ENCODE peak calls at places on chromosomes 2 and 18, in four cellular contexts. U is stimulated activated CD4-positive, alpha-beta T cell treated with anti-CD3 and anti-CD28 coated beads, Interleukin-1b, Interleukin-23, amount 100 ng/mL, for 1 hour; X is lower leg skin; O is CD8-positive, alpha-beta T cell. T is an unnamed sample.
A peak's percentile ranks its signal among the peaks of the same experiment; 100 is the strongest.

GRCh38 chr18:20971886-20972267 is 139.7 kb downstream of the ROCK1 start:
- DNase-seq in U (no peak), X (no peak), O (no peak), T (no peak)

GRCh38 chr18:76741346-76741745 is 81.0 kb upstream of the ZNF236 start:
- DNase-seq in U (no peak), X (no peak), O (no peak), T (no peak)

GRCh38 chr2:46471002-46471583 is 8.3 kb upstream of the TMEM247 start:
- DNase-seq in U (no peak), X (no peak), O (no peak), T (no peak)

GRCh38 chr2:128214866-128215460 is 103.7 kb downstream of the HS6ST1 start:
- DNase-seq in U (no peak), X (no peak), O (no peak), T (no peak)

GRCh38 chr2:138829326-138829725 is 49.1 kb upstream of the NXPH2 start:
- DNase-seq in U (no peak), X (no peak), O (no peak), T (no peak)

GRCh38 chr2:130353291-130354134 is 2.3 kb upstream of the PTPN18 start:
- DNase-seq in U (no peak), X (peak; percentile 70), O (no peak), T (no peak)

GRCh38 chr2:70513751-70514150 is 39.9 kb downstream of the TGFA start:
- DNase-seq in U (no peak), X (no peak), O (no peak), T (no peak)

GRCh38 chr2:127423880-127424279 is 5.7 kb downstream of the PROC start:
- DNase-seq in U (no peak), X (no peak), O (no peak), T (no peak)

GRCh38 chr2:182666674-182667320 is 49.3 kb upstream of the DNAJC10 start:
- DNase-seq in U (no peak), X (no peak), O (no peak), T (peak; percentile 26)

GRCh38 chr2:44844651-44845270 is 96.7 kb upstream of the SIX3 start:
- DNase-seq in U (no peak), X (no peak), O (no peak), T (no peak)

GRCh38 chr2:127075821-127076220 is 31.1 kb downstream of the BIN1 start:
- DNase-seq in U (no peak), X (no peak), O (no peak), T (no peak)

GRCh38 chr2:195555971-195556370 is 101.1 kb upstream of the SLC39A10 start:
- DNase-seq in U (no peak), X (no peak), O (no peak), T (no peak)

GRCh38 chr2:20618886-20619521 is 31.9 kb downstream of the HS1BP3 start:
- DNase-seq in U (no peak), X (peak; percentile 86), O (no peak), T (no peak)

GRCh38 chr2:40433739-40434138 is 18.2 kb downstream of the SLC8A1 start:
- DNase-seq in U (no peak), X (no peak), O (no peak), T (no peak)

GRCh38 chr18:45962866-45963265 is 4.3 kb downstream of the EPG5 start:
- DNase-seq in U (no peak), X (no peak), O (peak; percentile 42), T (peak; percentile 1)

GRCh38 chr2:162333968-162334367 is 10.0 kb upstream of the GCA start:
- DNase-seq in U (no peak), X (no peak), O (no peak), T (no peak)

GRCh38 chr2:120642646-120643045 is 93.0 kb upstream of the GLI2 start:
- DNase-seq in U (no peak), X (peak; percentile 59), O (no peak), T (no peak)

GRCh38 chr2:242098445-242099128 is 229.1 kb downstream of the RTP5 start:
- DNase-seq in U (no peak), X (no peak), O (no peak), T (no peak)

GRCh38 chr2:28318023-28318422 is 74.6 kb upstream of the FOSL2 start:
- DNase-seq in U (no peak), X (peak; percentile 54), O (no peak), T (no peak)

GRCh38 chr2:65666156-65666725 is 233.8 kb upstream of the SPRED2 start:
- DNase-seq in U (no peak), X (no peak), O (no peak), T (no peak)

GRCh38 chr2:77228379-77228778 is 293.8 kb downstream of the LRRTM4 start:
- DNase-seq in U (no peak), X (no peak), O (no peak), T (no peak)

GRCh38 chr18:3703732-3704176 is 253.8 kb downstream of the TGIF1 start:
- DNase-seq in U (peak; percentile 1), X (no peak), O (no peak), T (no peak)

GRCh38 chr2:121309801-121310200 is 24.8 kb upstream of the TFCP2L1 start:
- DNase-seq in U (no peak), X (no peak), O (no peak), T (no peak)

GRCh38 chr2:100831831-100832230 is 11.9 kb downstream of the NPAS2 start:
- DNase-seq in U (no peak), X (no peak), O (no peak), T (no peak)

GRCh38 chr2:167689444-167689843 is 558.0 kb downstream of the STK39 start:
- DNase-seq in U (no peak), X (no peak), O (no peak), T (no peak)